ENCODE peak calls at places on chromosome 22, in eight cellular contexts. K is GM12865, E is mucosa of descending colon, A is RWPE1, H is kidney, G is left lung, T is IMR-90, D is cardiac fibroblast. I is an unnamed sample.

GRCh38 chr22:31829505-31829904 is 75.7 kb downstream of the DEPDC5 start:
- DNase-seq in K (peak; percentile 63), E (no peak), A (peak; percentile 91), H (no peak), G (no peak), T (peak; percentile 97), D (peak; percentile 83), I (peak; percentile 30)

GRCh38 chr22:17961443-17961729 is 63.0 kb downstream of the MICAL3 start:
- DNase-seq in K (no peak), E (no peak), A (no peak), H (no peak), G (no peak), T (no peak), D (no peak), I (no peak)

GRCh38 chr22:42760806-42761565 is 40.3 kb upstream of the A4GALT start:
- DNase-seq in K (peak; percentile 89), E (no peak), A (no peak), H (no peak), G (no peak), T (no peak), D (no peak), I (peak; percentile 54)

GRCh38 chr22:23184764-23185113 is 4.4 kb downstream of the BCR start:
- DNase-seq in K (no peak), E (no peak), A (no peak), H (no peak), G (no peak), T (no peak), D (no peak), I (no peak)

GRCh38 chr22:23862103-23862502 is 4.4 kb downstream of the SLC2A11 start:
- DNase-seq in K (peak; percentile 75), E (peak; percentile 57), A (no peak), H (peak; percentile 70), G (no peak), T (peak; percentile 52), D (peak; percentile 68), I (peak; percentile 73)

GRCh38 chr22:43891360-43892182 is at the start of gene PNPLA5:
- DNase-seq in K (no peak), E (no peak), A (no peak), H (peak; percentile 65), G (no peak), T (peak; percentile 38), D (no peak), I (no peak)

GRCh38 chr22:36239150-36239400 is 252 bp downstream of the APOL2 start:
- DNase-seq in K (peak; percentile 13), E (no peak), A (no peak), H (no peak), G (no peak), T (no peak), D (no peak), I (no peak)

GRCh38 chr22:36221799-36222751 is 17.3 kb downstream of the APOL2 start:
- DNase-seq in K (peak; percentile 63), E (peak; percentile 70), A (no peak), H (no peak), G (no peak), T (no peak), D (peak; percentile 53), I (peak; percentile 52)

GRCh38 chr22:33110562-33111163 is 52.5 kb upstream of the SYN3 start:
- DNase-seq in K (no peak), E (no peak), A (no peak), H (no peak), G (no peak), T (no peak), D (no peak), I (no peak)

GRCh38 chr22:50316114-50317065 is 8.9 kb upstream of the PLXNB2 start:
- DNase-seq in K (no peak), E (no peak), A (no peak), H (peak; percentile 71), G (no peak), T (no peak), D (no peak), I (no peak)

GRCh38 chr22:36456459-36456835 is 25.0 kb downstream of the TXN2 start:
- DNase-seq in K (no peak), E (no peak), A (no peak), H (no peak), G (no peak), T (no peak), D (no peak), I (no peak)

GRCh38 chr22:28773461-28773867 is 969 bp downstream of the CCDC117 start:
- DNase-seq in K (peak; percentile 76), E (no peak), A (peak; percentile 8), H (no peak), G (no peak), T (peak; percentile 69), D (peak; percentile 28), I (peak; percentile 61)

GRCh38 chr22:50242406-50242949 is 2.3 kb downstream of the TUBGCP6 start:
- DNase-seq in K (no peak), E (no peak), A (no peak), H (no peak), G (no peak), T (no peak), D (no peak), I (no peak)

GRCh38 chr22:48919187-48919590 is 908.5 kb downstream of the BRD1 start:
- DNase-seq in K (no peak), E (no peak), A (no peak), H (no peak), G (no peak), T (no peak), D (no peak), I (no peak)

GRCh38 chr22:48919851-48920589 is 907.7 kb downstream of the BRD1 start:
- DNase-seq in K (no peak), E (no peak), A (no peak), H (no peak), G (no peak), T (no peak), D (no peak), I (no peak)

GRCh38 chr22:48921411-48921903 is 906.2 kb downstream of the BRD1 start:
- DNase-seq in K (no peak), E (no peak), A (no peak), H (no peak), G (no peak), T (no peak), D (no peak), I (no peak)

GRCh38 chr22:48920776-48921241 is 906.9 kb downstream of the BRD1 start:
- DNase-seq in K (no peak), E (no peak), A (no peak), H (no peak), G (no peak), T (no peak), D (no peak), I (no peak)

DNA sequence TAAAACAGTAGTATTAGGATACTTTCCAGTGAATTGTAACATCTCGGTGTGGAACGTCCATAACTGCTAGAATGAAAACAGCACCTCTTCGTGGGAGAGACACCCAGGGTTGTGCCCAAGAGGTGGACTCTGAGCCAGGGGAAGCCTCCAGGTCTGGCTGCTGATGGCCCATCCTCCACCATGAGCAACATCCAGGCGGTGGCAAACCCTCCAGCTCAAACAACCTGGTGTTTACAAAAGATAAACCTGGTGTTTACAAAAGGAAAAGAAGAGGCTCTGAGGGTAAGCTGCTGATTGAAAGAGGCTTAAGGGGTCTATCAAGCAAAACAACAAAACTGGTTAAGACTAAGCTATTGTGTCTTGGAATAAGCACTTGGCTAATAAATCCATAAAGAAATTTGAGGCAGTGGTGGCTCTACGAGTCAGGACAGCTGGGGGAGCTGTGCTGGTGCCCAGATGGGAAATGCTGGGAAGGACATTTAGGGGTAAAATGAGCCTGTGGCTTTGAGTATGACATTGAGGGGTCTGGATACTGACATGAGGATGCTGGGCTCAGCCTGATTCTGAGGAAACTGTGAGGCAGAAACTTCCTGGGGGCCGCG is 909.0 kb downstream of the BRD1 start:
- DNase-seq in K (no peak), E (no peak), A (no peak), H (no peak), G (no peak), T (no peak), D (no peak), I (no peak)
- TF ChIP-seq CTCF in K (no peak), E (no peak), A (no peak), H (no peak), G (no peak), T (no peak), D (no peak), I (no peak)

GRCh38 chr22:26770624-26771023 is 113.2 kb downstream of the MIAT start:
- DNase-seq in K (no peak), E (no peak), A (no peak), H (no peak), G (no peak), T (peak; percentile 37), D (peak; percentile 88), I (no peak)
- TF ChIP-seq CTCF in K (no peak), E (no peak), A (no peak), H (no peak), G (no peak), T (no peak), D (no peak), I (no peak)

GRCh38 chr22:46399625-46400024 is 64.1 kb downstream of the TRMU start:
- DNase-seq in K (no peak), E (no peak), A (no peak), H (no peak), G (no peak), T (no peak), D (no peak), I (no peak)
- TF ChIP-seq CTCF in K (no peak), E (no peak), A (no peak), H (no peak), G (no peak), T (no peak), D (no peak), I (no peak)

DNA sequence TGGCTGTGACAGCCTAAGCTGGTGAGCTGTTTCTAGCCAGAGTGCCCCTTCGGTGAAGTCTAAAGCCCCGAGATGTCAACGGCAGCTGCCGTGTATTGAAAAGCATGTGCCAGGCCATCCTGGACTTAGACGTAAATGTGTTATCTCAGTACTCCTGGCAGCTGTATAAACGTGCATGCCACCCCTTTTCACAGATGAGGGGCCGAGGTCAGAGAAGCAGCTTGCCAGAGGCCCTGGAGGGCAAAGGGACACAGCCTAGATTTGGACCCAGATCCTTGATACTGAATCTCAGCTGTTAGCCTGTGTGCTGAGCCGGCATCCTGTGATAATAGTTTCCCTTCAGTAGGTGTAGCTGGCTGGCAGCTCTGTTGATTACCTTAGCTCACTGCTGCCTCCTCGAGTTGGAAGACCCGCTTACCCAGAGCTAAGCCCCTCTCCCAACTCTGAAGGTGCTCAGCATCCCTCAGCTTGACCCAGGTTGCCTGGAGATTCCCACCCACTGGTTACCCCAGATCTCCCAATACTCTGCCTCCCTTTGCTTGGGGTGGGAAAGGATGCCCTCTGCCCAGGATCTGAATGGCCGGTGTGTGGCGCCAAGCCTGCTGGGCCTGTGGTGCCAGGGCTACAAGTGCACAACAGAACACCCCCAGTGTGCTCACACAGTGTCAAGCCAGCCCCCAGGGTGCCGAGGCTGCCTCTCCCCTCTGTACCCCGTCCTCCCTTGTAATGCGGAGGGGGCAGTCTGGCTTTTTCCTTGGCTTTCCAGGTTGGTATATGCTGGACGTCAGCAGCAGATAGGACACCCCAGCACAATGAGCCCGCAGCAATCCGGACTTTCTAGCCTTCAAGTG is 59.8 kb upstream of the WNT7B start:
- DNase-seq in K (peak; percentile 70), E (peak; percentile 68), A (no peak), H (peak; percentile 82), G (peak; percentile 41), T (no peak), D (peak; percentile 33), I (no peak)
- TF ChIP-seq CTCF in K (peak; percentile 40), E (no peak), A (peak; percentile 57), H (peak; percentile 11), G (no peak), T (peak; percentile 22), D (peak; percentile 3), I (no peak)